ENCODE peak calls at places on chromosomes 12 and 14, in eight cellular contexts. One of them, this sample, is unnamed. For H3K4me1, the result is how much of the 10 kb centered on the place peaks cover.

GRCh38 chr12:26056335-26056734 is 68.5 kb downstream of the BHLHE41 start:
- DNase-seq in gastrocnemius medialis: no peak
- DNase-seq in suprapubic skin: no peak
- DNase-seq in fibroblast of lung: peak
- DNase-seq in psoas muscle: no peak
- DNase-seq in left ventricle myocardium inferior: no peak
- DNase-seq in heart left ventricle: no peak
- DNase-seq in PC-3: peak
- DNase-seq in this sample: no peak

GRCh38 chr12:110813298-110813697 is 33.5 kb upstream of the CCDC63 start:
- DNase-seq in gastrocnemius medialis: no peak
- DNase-seq in suprapubic skin: no peak
- DNase-seq in fibroblast of lung: no peak
- DNase-seq in psoas muscle: no peak
- DNase-seq in left ventricle myocardium inferior: no peak
- DNase-seq in heart left ventricle: no peak
- DNase-seq in PC-3: no peak
- DNase-seq in this sample: no peak

GRCh38 chr12:26939192-26939832 is 1.0 kb downstream of the FGFR1OP2 start:
- DNase-seq in gastrocnemius medialis: no peak
- DNase-seq in suprapubic skin: no peak
- DNase-seq in fibroblast of lung: peak
- DNase-seq in psoas muscle: no peak
- DNase-seq in left ventricle myocardium inferior: no peak
- DNase-seq in heart left ventricle: no peak
- DNase-seq in PC-3: peak
- DNase-seq in this sample: no peak

GRCh38 chr12:27822076-27822712 is 42.2 kb upstream of the MANSC4 start:
- DNase-seq in gastrocnemius medialis: no peak
- DNase-seq in suprapubic skin: no peak
- DNase-seq in fibroblast of lung: peak
- DNase-seq in psoas muscle: no peak
- DNase-seq in left ventricle myocardium inferior: no peak
- DNase-seq in heart left ventricle: no peak
- DNase-seq in PC-3: peak
- DNase-seq in this sample: no peak

GRCh38 chr12:30622509-30622908 is 73.2 kb downstream of the IPO8 start:
- DNase-seq in gastrocnemius medialis: no peak
- DNase-seq in suprapubic skin: no peak
- DNase-seq in fibroblast of lung: peak
- DNase-seq in psoas muscle: no peak
- DNase-seq in left ventricle myocardium inferior: no peak
- DNase-seq in heart left ventricle: no peak
- DNase-seq in PC-3: peak
- DNase-seq in this sample: no peak

GRCh38 chr12:100779191-100779590 is 15.4 kb upstream of the ANO4 start:
- DNase-seq in gastrocnemius medialis: no peak
- DNase-seq in suprapubic skin: no peak
- DNase-seq in fibroblast of lung: no peak
- DNase-seq in psoas muscle: no peak
- DNase-seq in left ventricle myocardium inferior: no peak
- DNase-seq in heart left ventricle: no peak
- DNase-seq in PC-3: no peak
- DNase-seq in this sample: no peak

GRCh38 chr12:10974965-10975364 is 11.7 kb downstream of the TAS2R50 start:
- DNase-seq in gastrocnemius medialis: no peak
- DNase-seq in suprapubic skin: no peak
- DNase-seq in fibroblast of lung: no peak
- DNase-seq in psoas muscle: no peak
- DNase-seq in left ventricle myocardium inferior: no peak
- DNase-seq in heart left ventricle: no peak
- DNase-seq in PC-3: no peak
- DNase-seq in this sample: no peak

GRCh38 chr14:94936411-94936892 is 166.5 kb upstream of the GSC start:
- DNase-seq in gastrocnemius medialis: no peak
- DNase-seq in suprapubic skin: peak
- DNase-seq in fibroblast of lung: peak
- DNase-seq in psoas muscle: peak
- DNase-seq in left ventricle myocardium inferior: peak
- DNase-seq in heart left ventricle: peak
- DNase-seq in PC-3: no peak
- DNase-seq in this sample: peak

GRCh38 chr14:65356327-65356836 is 56.1 kb upstream of the FUT8 start:
- DNase-seq in gastrocnemius medialis: no peak
- DNase-seq in suprapubic skin: no peak
- DNase-seq in fibroblast of lung: peak
- DNase-seq in psoas muscle: no peak
- DNase-seq in left ventricle myocardium inferior: no peak
- DNase-seq in heart left ventricle: no peak
- DNase-seq in PC-3: peak
- DNase-seq in this sample: no peak

GRCh38 chr12:26034371-26035142 is 76.1 kb downstream of the RASSF8 start:
- DNase-seq in gastrocnemius medialis: no peak
- DNase-seq in suprapubic skin: no peak
- DNase-seq in fibroblast of lung: peak
- DNase-seq in psoas muscle: no peak
- DNase-seq in left ventricle myocardium inferior: no peak
- DNase-seq in heart left ventricle: no peak
- DNase-seq in PC-3: no peak
- DNase-seq in this sample: no peak

GRCh38 chr14:64673748-64674147 is 30.5 kb upstream of the PLEKHG3 start:
- DNase-seq in gastrocnemius medialis: no peak
- DNase-seq in suprapubic skin: no peak
- DNase-seq in fibroblast of lung: peak
- DNase-seq in psoas muscle: no peak
- DNase-seq in left ventricle myocardium inferior: no peak
- DNase-seq in heart left ventricle: no peak
- DNase-seq in PC-3: no peak
- DNase-seq in this sample: no peak

GRCh38 chr14:76929927-76930326 is 98.6 kb downstream of the IRF2BPL start:
- DNase-seq in gastrocnemius medialis: no peak
- DNase-seq in suprapubic skin: no peak
- DNase-seq in fibroblast of lung: no peak
- DNase-seq in psoas muscle: no peak
- DNase-seq in left ventricle myocardium inferior: no peak
- DNase-seq in heart left ventricle: peak
- DNase-seq in PC-3: no peak
- DNase-seq in this sample: no peak

GRCh38 chr12:121175383-121176119 is 34.4 kb upstream of the P2RX4 start:
- DNase-seq in gastrocnemius medialis: peak
- DNase-seq in suprapubic skin: no peak
- DNase-seq in fibroblast of lung: no peak
- DNase-seq in psoas muscle: no peak
- DNase-seq in left ventricle myocardium inferior: no peak
- DNase-seq in heart left ventricle: peak
- DNase-seq in PC-3: no peak
- DNase-seq in this sample: no peak
- H3K4me1 ChIP-seq in gastrocnemius medialis: under half
- H3K4me1 ChIP-seq in suprapubic skin: under half
- H3K4me1 ChIP-seq in fibroblast of lung: under half
- H3K4me1 ChIP-seq in psoas muscle: under half
- H3K4me1 ChIP-seq in left ventricle myocardium inferior: under half
- H3K4me1 ChIP-seq in heart left ventricle: under half
- H3K4me1 ChIP-seq in PC-3: under half
- H3K4me1 ChIP-seq in this sample: under half

DNA sequence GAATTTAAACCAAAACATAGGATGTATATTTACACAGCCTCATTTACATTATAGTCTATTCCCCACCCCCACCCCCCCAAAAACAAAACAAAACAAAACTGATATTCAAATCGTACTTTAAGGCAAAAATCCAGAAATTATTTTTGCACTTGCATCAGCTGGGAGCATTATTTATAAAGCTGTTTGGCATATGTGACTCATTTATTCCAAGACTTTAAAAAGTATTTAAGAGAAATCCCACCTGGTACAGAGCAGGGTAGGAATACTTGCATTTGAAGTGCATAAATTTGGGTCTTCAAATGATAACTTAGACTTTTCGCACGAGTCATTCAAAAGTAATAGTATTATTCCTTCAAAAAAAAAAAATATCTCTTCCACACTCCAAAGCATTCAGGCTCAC is 1.1 kb downstream of the KLHL28 start:
- DNase-seq in gastrocnemius medialis: no peak
- DNase-seq in suprapubic skin: no peak
- DNase-seq in fibroblast of lung: peak
- DNase-seq in psoas muscle: no peak
- DNase-seq in left ventricle myocardium inferior: no peak
- DNase-seq in heart left ventricle: no peak
- DNase-seq in PC-3: no peak
- DNase-seq in this sample: no peak
- H3K4me3 ChIP-seq in gastrocnemius medialis: peak
- H3K4me3 ChIP-seq in suprapubic skin: peak
- H3K4me3 ChIP-seq in fibroblast of lung: peak
- H3K4me3 ChIP-seq in psoas muscle: peak
- H3K4me3 ChIP-seq in left ventricle myocardium inferior: peak
- H3K4me3 ChIP-seq in heart left ventricle: peak
- H3K4me3 ChIP-seq in PC-3: peak
- H3K4me3 ChIP-seq in this sample: peak

GRCh38 chr12:4293299-4293941 is 19.9 kb downstream of the CCND2 start:
- DNase-seq in gastrocnemius medialis: no peak
- DNase-seq in suprapubic skin: no peak
- DNase-seq in fibroblast of lung: no peak
- DNase-seq in psoas muscle: no peak
- DNase-seq in left ventricle myocardium inferior: no peak
- DNase-seq in heart left ventricle: no peak
- DNase-seq in PC-3: no peak
- DNase-seq in this sample: no peak
- H3K4me1 ChIP-seq in gastrocnemius medialis: under half
- H3K4me1 ChIP-seq in suprapubic skin: under half
- H3K4me1 ChIP-seq in fibroblast of lung: under half
- H3K4me1 ChIP-seq in psoas muscle: under half
- H3K4me1 ChIP-seq in left ventricle myocardium inferior: half or more
- H3K4me1 ChIP-seq in heart left ventricle: under half
- H3K4me1 ChIP-seq in PC-3: under half
- H3K4me1 ChIP-seq in this sample: under half

GRCh38 chr12:54220567-54220966 is 31.8 kb upstream of the SMUG1 start:
- DNase-seq in gastrocnemius medialis: no peak
- DNase-seq in suprapubic skin: no peak
- DNase-seq in fibroblast of lung: no peak
- DNase-seq in psoas muscle: no peak
- DNase-seq in left ventricle myocardium inferior: no peak
- DNase-seq in heart left ventricle: no peak
- DNase-seq in PC-3: no peak
- DNase-seq in this sample: no peak
- H3K4me3 ChIP-seq in gastrocnemius medialis: no peak
- H3K4me3 ChIP-seq in suprapubic skin: no peak
- H3K4me3 ChIP-seq in fibroblast of lung: no peak
- H3K4me3 ChIP-seq in psoas muscle: no peak
- H3K4me3 ChIP-seq in left ventricle myocardium inferior: no peak
- H3K4me3 ChIP-seq in heart left ventricle: no peak
- H3K4me3 ChIP-seq in PC-3: no peak
- H3K4me3 ChIP-seq in this sample: no peak

GRCh38 chr14:102781063-102781462 is 3.8 kb downstream of the TRAF3 start:
- DNase-seq in gastrocnemius medialis: no peak
- DNase-seq in suprapubic skin: no peak
- DNase-seq in fibroblast of lung: no peak
- DNase-seq in psoas muscle: no peak
- DNase-seq in left ventricle myocardium inferior: no peak
- DNase-seq in heart left ventricle: no peak
- DNase-seq in PC-3: no peak
- DNase-seq in this sample: no peak

GRCh38 chr14:102785598-102785963 is 8.3 kb downstream of the TRAF3 start:
- DNase-seq in gastrocnemius medialis: no peak
- DNase-seq in suprapubic skin: no peak
- DNase-seq in fibroblast of lung: no peak
- DNase-seq in psoas muscle: no peak
- DNase-seq in left ventricle myocardium inferior: no peak
- DNase-seq in heart left ventricle: no peak
- DNase-seq in PC-3: no peak
- DNase-seq in this sample: no peak

GRCh38 chr14:102782974-102783373 is 5.7 kb downstream of the TRAF3 start:
- DNase-seq in gastrocnemius medialis: no peak
- DNase-seq in suprapubic skin: no peak
- DNase-seq in fibroblast of lung: no peak
- DNase-seq in psoas muscle: no peak
- DNase-seq in left ventricle myocardium inferior: no peak
- DNase-seq in heart left ventricle: no peak
- DNase-seq in PC-3: no peak
- DNase-seq in this sample: no peak

GRCh38 chr14:102786758-102787157 is 9.5 kb downstream of the TRAF3 start:
- DNase-seq in gastrocnemius medialis: no peak
- DNase-seq in suprapubic skin: no peak
- DNase-seq in fibroblast of lung: peak
- DNase-seq in psoas muscle: no peak
- DNase-seq in left ventricle myocardium inferior: no peak
- DNase-seq in heart left ventricle: no peak
- DNase-seq in PC-3: peak
- DNase-seq in this sample: no peak

GRCh38 chr14:102784892-102785597 is 7.8 kb downstream of the TRAF3 start:
- DNase-seq in gastrocnemius medialis: no peak
- DNase-seq in suprapubic skin: no peak
- DNase-seq in fibroblast of lung: no peak
- DNase-seq in psoas muscle: no peak
- DNase-seq in left ventricle myocardium inferior: no peak
- DNase-seq in heart left ventricle: no peak
- DNase-seq in PC-3: no peak
- DNase-seq in this sample: no peak
- H3K4me1 ChIP-seq in gastrocnemius medialis: under half
- H3K4me1 ChIP-seq in suprapubic skin: under half
- H3K4me1 ChIP-seq in fibroblast of lung: under half
- H3K4me1 ChIP-seq in psoas muscle: under half
- H3K4me1 ChIP-seq in left ventricle myocardium inferior: under half
- H3K4me1 ChIP-seq in heart left ventricle: under half
- H3K4me1 ChIP-seq in PC-3: under half
- H3K4me1 ChIP-seq in this sample: under half